ENCODE peak calls at places on chromosomes 6 and 20, in nine cellular contexts. One of them, this sample, is unnamed.

GRCh38 chr20:57498425-57499400 is 26.2 kb downstream of the CTCFL start:
- DNase-seq in HT-29: peak
- DNase-seq in cardiac muscle cell: peak
- DNase-seq in heart right ventricle: no peak
- DNase-seq in EL: peak
- DNase-seq in activated B cell treated with CpG ODN at 0.5 μM for 24 hours: no peak
- DNase-seq in left lobe of liver: no peak
- DNase-seq in stimulated activated CD8-positive, alpha-beta memory T cell treated with anti-CD3 and anti-CD28 coated beads, Interleukin-4, amount 100 ng/mL, for 1 hour: no peak
- DNase-seq in heart left ventricle: peak
- DNase-seq in this sample: peak

GRCh38 chr6:37517411-37517812 is 17.7 kb upstream of the CCDC167 start:
- DNase-seq in activated B cell treated with CpG ODN at 0.5 μM for 24 hours: no peak
- DNase-seq in cardiac muscle cell: no peak
- DNase-seq in heart left ventricle: no peak
- DNase-seq in heart right ventricle: no peak
- DNase-seq in EL: no peak
- DNase-seq in left lobe of liver: no peak
- DNase-seq in HT-29: no peak
- DNase-seq in stimulated activated CD8-positive, alpha-beta memory T cell treated with anti-CD3 and anti-CD28 coated beads, Interleukin-4, amount 100 ng/mL, for 1 hour: peak
- DNase-seq in this sample: no peak

GRCh38 chr6:170490259-170490658 is 62.8 kb downstream of the PSMB1 start:
- DNase-seq in cardiac muscle cell: no peak
- DNase-seq in left lobe of liver: no peak
- DNase-seq in heart left ventricle: no peak
- DNase-seq in HT-29: no peak
- DNase-seq in activated B cell treated with CpG ODN at 0.5 μM for 24 hours: no peak
- DNase-seq in stimulated activated CD8-positive, alpha-beta memory T cell treated with anti-CD3 and anti-CD28 coated beads, Interleukin-4, amount 100 ng/mL, for 1 hour: no peak
- DNase-seq in heart right ventricle: no peak
- DNase-seq in EL: no peak
- DNase-seq in this sample: no peak

GRCh38 chr6:57116776-57117175 is 26.8 kb downstream of the ZNF451 start:
- DNase-seq in stimulated activated CD8-positive, alpha-beta memory T cell treated with anti-CD3 and anti-CD28 coated beads, Interleukin-4, amount 100 ng/mL, for 1 hour: no peak
- DNase-seq in heart right ventricle: no peak
- DNase-seq in EL: no peak
- DNase-seq in HT-29: no peak
- DNase-seq in cardiac muscle cell: no peak
- DNase-seq in activated B cell treated with CpG ODN at 0.5 μM for 24 hours: no peak
- DNase-seq in left lobe of liver: no peak
- DNase-seq in heart left ventricle: no peak
- DNase-seq in this sample: no peak

GRCh38 chr6:89970609-89971337 is 76.5 kb downstream of the GJA10 start:
- DNase-seq in heart left ventricle: no peak
- DNase-seq in cardiac muscle cell: peak
- DNase-seq in stimulated activated CD8-positive, alpha-beta memory T cell treated with anti-CD3 and anti-CD28 coated beads, Interleukin-4, amount 100 ng/mL, for 1 hour: no peak
- DNase-seq in EL: peak
- DNase-seq in heart right ventricle: peak
- DNase-seq in left lobe of liver: no peak
- DNase-seq in HT-29: peak
- DNase-seq in activated B cell treated with CpG ODN at 0.5 μM for 24 hours: no peak
- DNase-seq in this sample: peak

GRCh38 chr20:42958367-42959112 is 231.2 kb downstream of the PTPRT start:
- DNase-seq in activated B cell treated with CpG ODN at 0.5 μM for 24 hours: no peak
- DNase-seq in heart right ventricle: no peak
- DNase-seq in HT-29: no peak
- DNase-seq in left lobe of liver: no peak
- DNase-seq in cardiac muscle cell: no peak
- DNase-seq in stimulated activated CD8-positive, alpha-beta memory T cell treated with anti-CD3 and anti-CD28 coated beads, Interleukin-4, amount 100 ng/mL, for 1 hour: no peak
- DNase-seq in EL: no peak
- DNase-seq in heart left ventricle: no peak
- DNase-seq in this sample: no peak

GRCh38 chr20:23222531-23223200 is 127.9 kb upstream of the NXT1 start:
- DNase-seq in heart left ventricle: no peak
- DNase-seq in activated B cell treated with CpG ODN at 0.5 μM for 24 hours: no peak
- DNase-seq in heart right ventricle: no peak
- DNase-seq in HT-29: no peak
- DNase-seq in EL: no peak
- DNase-seq in left lobe of liver: no peak
- DNase-seq in stimulated activated CD8-positive, alpha-beta memory T cell treated with anti-CD3 and anti-CD28 coated beads, Interleukin-4, amount 100 ng/mL, for 1 hour: no peak
- DNase-seq in cardiac muscle cell: no peak
- DNase-seq in this sample: no peak

GRCh38 chr6:121516331-121516730 is 80.9 kb downstream of the GJA1 start:
- DNase-seq in stimulated activated CD8-positive, alpha-beta memory T cell treated with anti-CD3 and anti-CD28 coated beads, Interleukin-4, amount 100 ng/mL, for 1 hour: no peak
- DNase-seq in heart right ventricle: no peak
- DNase-seq in cardiac muscle cell: no peak
- DNase-seq in activated B cell treated with CpG ODN at 0.5 μM for 24 hours: no peak
- DNase-seq in HT-29: no peak
- DNase-seq in heart left ventricle: no peak
- DNase-seq in EL: peak
- DNase-seq in left lobe of liver: no peak
- DNase-seq in this sample: no peak

GRCh38 chr6:113779656-113780055 is 77.5 kb upstream of the MARCKS start:
- DNase-seq in activated B cell treated with CpG ODN at 0.5 μM for 24 hours: no peak
- DNase-seq in cardiac muscle cell: no peak
- DNase-seq in left lobe of liver: no peak
- DNase-seq in HT-29: no peak
- DNase-seq in heart right ventricle: no peak
- DNase-seq in heart left ventricle: no peak
- DNase-seq in EL: no peak
- DNase-seq in stimulated activated CD8-positive, alpha-beta memory T cell treated with anti-CD3 and anti-CD28 coated beads, Interleukin-4, amount 100 ng/mL, for 1 hour: no peak
- DNase-seq in this sample: no peak

This sample was measured in hepatocyte.